ENCODE peak calls at places on chromosomes 16 and 17, in four cellular contexts. D, O, K and A are unnamed samples.
A peak's percentile ranks its signal among the peaks of the same experiment; 100 is the strongest.

GRCh38 chr16:20441221-20441620 is 10.1 kb upstream of the ACSM2A start:
- DNase-seq in O (no peak), K (no peak), D (no peak), A (no peak)

GRCh38 chr17:58136669-58137279 is 11.4 kb upstream of the OR4D1 start:
- DNase-seq in O (peak; percentile 53), D (peak; percentile 40), K (peak; percentile 15), A (no peak)

GRCh38 chr17:19618015-19618414 is 30.5 kb upstream of the ALDH3A2 start:
- DNase-seq in K (no peak), D (no peak), O (no peak), A (no peak)

GRCh38 chr17:77634710-77635109 is 323.8 kb upstream of the TNRC6C start:
- DNase-seq in D (no peak), O (no peak), K (no peak), A (no peak)

GRCh38 chr16:29656688-29657523 is 6.1 kb upstream of the SPN start:
- DNase-seq in D (no peak), K (no peak), O (no peak), A (no peak)

GRCh38 chr17:61150686-61151299 is 248.8 kb upstream of the TBX2 start:
- DNase-seq in O (no peak), K (no peak), D (no peak), A (no peak)

GRCh38 chr16:1188781-1189189 is 35.9 kb downstream of the CACNA1H start:
- DNase-seq in O (no peak), D (peak; percentile 60), K (peak; percentile 68), A (no peak)

GRCh38 chr17:67441052-67441738 is 64.1 kb downstream of the PITPNC1 start:
- DNase-seq in K (no peak), O (peak; percentile 85), D (peak; percentile 8), A (peak; percentile 76)

GRCh38 chr17:79374087-79374486 is 236.8 kb downstream of the RBFOX3 start:
- DNase-seq in D (no peak), K (no peak), O (no peak), A (no peak)

GRCh38 chr16:85396879-85397871 is 215.9 kb upstream of the GSE1 start:
- DNase-seq in O (peak; percentile 28), K (peak; percentile 15), D (peak; percentile 67), A (no peak)

GRCh38 chr16:51129105-51129504 is 22.0 kb downstream of the SALL1 start:
- DNase-seq in K (no peak), O (no peak), D (no peak), A (no peak)

GRCh38 chr16:53664724-53665345 is 38.8 kb downstream of the RPGRIP1L start:
- DNase-seq in O (no peak), D (no peak), K (no peak), A (peak; percentile 97)

GRCh38 chr16:27678955-27679354 is 129.0 kb downstream of the KATNIP start:
- DNase-seq in O (no peak), K (no peak), D (no peak), A (peak; percentile 20)

GRCh38 chr17:6355196-6355595 is 79.7 kb downstream of the AIPL1 start:
- DNase-seq in O (no peak), D (no peak), K (no peak), A (no peak)

GRCh38 chr17:43216762-43217613 is 5.3 kb downstream of the TMEM106A start:
- DNase-seq in D (no peak), K (no peak), O (no peak), A (no peak)

GRCh38 chr17:67256075-67256732 is 11.2 kb upstream of the HELZ start:
- DNase-seq in D (no peak), K (no peak), O (no peak), A (no peak)

GRCh38 chr17:5121186-5121841 is 5.5 kb downstream of the USP6 start:
- DNase-seq in O (no peak), K (no peak), D (no peak), A (no peak)

GRCh38 chr17:67993998-67994361 is 2.3 kb downstream of the C17orf58 start:
- DNase-seq in O (no peak), D (peak; percentile 16), K (no peak), A (no peak)

GRCh38 chr16:26838931-26839330 is 227.8 kb upstream of the C16orf82 start:
- DNase-seq in K (no peak), D (no peak), O (no peak), A (no peak)

GRCh38 chr16:79612207-79612606 is 11.7 kb upstream of the MAF start:
- DNase-seq in K (no peak), O (peak; percentile 64), D (no peak), A (peak; percentile 42)

GRCh38 chr16:80265624-80266306 is 275.0 kb upstream of the DYNLRB2 start:
- DNase-seq in O (peak; percentile 51), K (no peak), D (no peak), A (no peak)

GRCh38 chr17:67139784-67140665 is 95.7 kb downstream of the CACNG1 start:
- DNase-seq in D (peak; percentile 42), O (peak; percentile 31), K (peak; percentile 77), A (peak; percentile 57)

GRCh38 chr17:59488805-59489204 is 76.6 kb upstream of the DHX40 start:
- DNase-seq in D (no peak), O (no peak), K (no peak), A (no peak)

GRCh38 chr17:31696703-31697325 is 162.2 kb downstream of the COPRS start:
- DNase-seq in O (no peak), D (no peak), K (no peak), A (no peak)

GRCh38 chr16:85330694-85331188 is 218.5 kb upstream of the CIBAR2 start:
- DNase-seq in O (peak; percentile 79), K (peak; percentile 59), D (peak; percentile 61), A (peak; percentile 84)

GRCh38 chr17:33927732-33928133 is 327.4 kb upstream of the CCL2 start:
- DNase-seq in D (peak; percentile 60), K (no peak), O (no peak), A (peak; percentile 24)

DNA sequence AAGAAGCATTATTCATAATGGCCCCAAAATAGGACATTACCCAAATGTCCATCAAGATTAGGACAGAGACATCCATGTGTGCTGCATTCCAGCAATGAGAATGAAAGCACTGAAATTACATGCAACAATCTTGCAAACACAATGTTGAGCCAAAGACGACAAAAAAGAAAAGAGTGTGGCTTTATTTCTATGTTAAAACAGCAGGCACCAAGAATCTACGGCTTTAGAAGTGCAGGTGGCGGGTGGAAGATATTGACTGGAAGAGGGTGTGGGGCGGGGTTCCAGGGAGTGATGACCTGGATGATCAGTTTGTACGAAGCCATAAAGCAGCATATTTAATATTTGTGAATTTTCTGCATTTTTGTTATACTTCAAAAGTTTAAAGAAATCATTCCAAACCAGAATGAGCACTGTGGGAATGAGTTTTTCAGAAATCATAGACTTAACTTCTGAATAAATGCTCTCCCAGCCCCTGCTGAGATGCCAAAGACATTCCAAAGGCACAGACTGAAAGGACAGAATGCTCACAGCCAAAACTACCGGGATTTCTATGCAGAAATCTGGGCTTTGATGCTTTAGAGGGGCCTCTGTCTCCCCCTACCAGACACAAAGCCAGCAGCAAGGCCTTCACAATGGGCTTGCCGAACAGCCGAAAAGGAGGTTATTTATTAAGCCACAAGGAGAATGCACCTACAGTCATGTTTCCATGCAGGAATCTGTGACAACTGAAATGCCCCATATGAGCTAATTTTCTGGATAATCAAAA is 361.6 kb downstream of the GRIN2A start:
- DNase-seq in O (no peak), K (no peak), D (no peak), A (no peak)
- TF ChIP-seq CTCF in O (no peak), K (no peak), D (no peak), A (no peak)

DNA sequence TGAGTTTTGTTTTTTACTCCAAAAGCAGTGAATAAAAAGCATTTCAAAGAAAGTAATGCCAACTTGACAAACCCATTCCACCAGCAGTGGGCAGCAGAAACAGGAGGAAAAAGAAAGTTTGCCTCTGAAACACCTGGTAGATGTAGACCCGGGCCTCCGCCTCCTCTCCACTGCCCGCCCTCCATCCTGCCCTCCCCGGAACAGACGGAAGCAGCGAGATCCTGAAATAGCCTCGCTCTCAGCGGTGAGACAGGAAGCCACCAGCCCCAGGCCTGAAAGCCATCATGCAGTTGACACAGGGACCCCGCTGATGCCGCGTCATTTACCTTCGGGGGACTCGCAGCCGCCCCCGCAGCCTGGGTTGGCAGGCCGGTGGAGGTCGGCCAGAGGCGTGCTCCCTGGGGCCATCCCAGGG is 67.8 kb downstream of the C16orf78 start:
- DNase-seq in O (no peak), D (no peak), K (peak; percentile 17), A (no peak)
- TF ChIP-seq CTCF in O (no peak), D (no peak), K (no peak), A (no peak)

GRCh38 chr17:46061435-46061834 is 62.4 kb downstream of the STH start:
- DNase-seq in O (peak; percentile 42), K (no peak), D (no peak), A (no peak)
- TF ChIP-seq CTCF in O (peak; percentile 46), K (no peak), D (peak; percentile 11), A (peak; percentile 13)

DNA sequence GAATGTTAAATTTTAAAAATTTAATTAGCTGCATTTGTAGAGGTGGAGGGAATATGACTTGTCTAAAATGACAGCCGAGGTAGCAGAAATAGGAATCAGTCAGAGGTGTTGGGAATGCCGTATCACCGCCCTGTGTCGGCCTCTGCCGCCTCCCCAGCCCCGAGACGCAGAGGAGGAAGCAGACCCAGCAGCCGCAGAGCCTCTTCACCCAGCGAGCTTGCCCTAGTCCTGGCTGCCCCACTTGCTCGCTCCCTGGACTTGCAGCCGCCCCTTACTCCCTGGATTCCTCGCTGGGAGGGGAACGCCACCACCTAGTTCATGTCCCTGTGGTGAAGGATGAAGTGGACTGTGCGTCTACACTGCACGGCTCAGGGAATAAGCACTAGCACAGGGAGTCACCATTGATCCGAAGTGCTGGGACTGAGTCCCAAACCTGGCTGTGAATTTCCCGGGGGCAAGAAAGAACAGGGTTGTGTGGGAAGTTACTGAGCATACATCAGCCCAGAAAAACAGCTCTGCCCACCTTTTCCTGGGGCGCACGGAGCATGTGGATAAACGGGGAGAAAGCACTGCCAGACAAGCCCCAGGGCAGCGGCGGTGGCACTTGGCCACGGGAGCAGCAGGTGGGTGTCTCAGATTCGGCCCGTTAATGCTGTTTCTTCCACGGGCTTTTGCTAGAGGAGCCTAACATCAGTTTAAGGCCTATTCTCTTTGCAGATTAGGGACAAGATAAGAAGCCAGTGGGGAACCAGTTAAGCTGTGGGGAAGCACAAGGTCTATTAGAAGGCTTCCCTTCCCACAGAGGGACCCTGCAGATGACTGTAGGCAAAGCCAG is 76.9 kb downstream of the RPTOR start:
- DNase-seq in D (no peak), K (no peak), O (no peak), A (no peak)
- TF ChIP-seq CTCF in D (no peak), K (no peak), O (no peak), A (no peak)

DNA sequence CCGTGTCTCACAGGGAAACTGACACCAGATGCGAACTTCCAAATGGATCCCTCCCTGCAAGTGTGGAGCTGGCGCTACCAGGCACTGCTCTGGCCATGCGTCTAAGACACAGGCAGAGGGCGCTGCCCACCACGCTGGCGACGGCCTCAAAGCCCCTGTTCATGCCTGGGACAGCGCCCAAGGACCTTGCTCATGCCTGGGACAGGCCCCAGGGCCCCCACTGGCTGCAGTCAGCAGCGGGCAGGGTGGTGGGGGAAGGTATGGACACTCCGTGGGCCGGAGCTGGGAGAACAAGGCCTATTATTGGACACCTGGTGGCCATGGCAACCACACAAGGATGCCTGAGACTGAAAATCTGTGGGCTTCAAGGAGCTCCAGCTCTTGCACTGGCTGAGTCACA is 8.8 kb downstream of the ZG16B start:
- DNase-seq in K (peak; percentile 76), O (peak; percentile 88), D (peak; percentile 40), A (peak; percentile 68)
- TF ChIP-seq CTCF in K (peak; percentile 78), O (peak; percentile 86), D (peak; percentile 60), A (peak; percentile 78)

GRCh38 chr17:75721463-75722011 is 278 bp downstream of the ITGB4 start:
- DNase-seq in D (no peak), K (no peak), O (no peak), A (no peak)
- TF ChIP-seq CTCF in D (no peak), K (no peak), O (no peak), A (no peak)

GRCh38 chr17:81690549-81690948 is 6.7 kb downstream of the HGS start:
- DNase-seq in D (no peak), O (no peak), K (no peak), A (no peak)
- TF ChIP-seq CTCF in D (no peak), O (no peak), K (no peak), A (no peak)